ENCODE peak calls at places on chromosomes 6 and 20, in ten cellular contexts. E is HepG2, W is suprapubic skin, C is K562, K is esophagus muscularis mucosa, Q is transverse colon, V is stomach, U is sigmoid colon, D is GM12878, H is SK-N-SH. A is an unnamed sample.
A peak's percentile ranks its signal among the peaks of the same experiment; 100 is the strongest.

GRCh38 chr20:31811796-31812728 is 7.1 kb upstream of the MYLK2 start:
- DNase-seq in D (no peak), H (no peak), V (no peak), K (no peak), C (peak; percentile 27), U (no peak), Q (no peak), E (no peak), W (peak; percentile 67), A (no peak)

GRCh38 chr6:35206346-35206745 is 7.4 kb upstream of the SCUBE3 start:
- DNase-seq in U (no peak), D (no peak), K (no peak), Q (no peak), H (no peak), V (no peak), C (no peak), E (no peak), W (no peak), A (no peak)

GRCh38 chr6:128903715-128904114 is 20.8 kb downstream of the LAMA2 start:
- DNase-seq in W (no peak), E (no peak), C (no peak), H (no peak), V (no peak), U (no peak), D (no peak), Q (no peak), K (no peak), A (no peak)

GRCh38 chr6:110878751-110879539 is 4.4 kb downstream of the AMD1 start:
- DNase-seq in E (no peak), V (no peak), H (peak; percentile 60), D (no peak), W (no peak), Q (peak; percentile 23), K (no peak), U (no peak), C (no peak), A (peak; percentile 33)

GRCh38 chr6:25050356-25050755 is 114.6 kb upstream of the RIPOR2 start:
- DNase-seq in W (no peak), V (no peak), K (no peak), E (no peak), C (no peak), Q (peak; percentile 22), U (no peak), H (no peak), D (no peak), A (no peak)

GRCh38 chr20:61271273-61272221 is 19.5 kb downstream of the CDH4 start:
- DNase-seq in K (no peak), V (no peak), C (no peak), D (no peak), W (no peak), Q (no peak), U (no peak), H (no peak), E (no peak), A (no peak)

GRCh38 chr6:105642708-105643107 is 239.8 kb upstream of the PREP start:
- DNase-seq in Q (no peak), U (no peak), E (no peak), W (no peak), C (no peak), K (no peak), V (no peak), D (no peak), H (no peak), A (no peak)

GRCh38 chr6:27514906-27515495 is 42.1 kb upstream of the ZNF184 start:
- DNase-seq in V (no peak), D (no peak), Q (no peak), W (no peak), K (no peak), C (no peak), H (no peak), E (no peak), U (no peak), A (no peak)

GRCh38 chr20:6416371-6416770 is 293.5 kb upstream of the FERMT1 start:
- DNase-seq in Q (no peak), K (no peak), C (no peak), U (no peak), V (no peak), W (no peak), D (no peak), E (no peak), H (no peak), A (no peak)

GRCh38 chr6:112231609-112232060 is 22.7 kb downstream of the LAMA4 start:
- DNase-seq in Q (no peak), C (no peak), E (no peak), W (no peak), V (no peak), U (no peak), K (no peak), D (no peak), H (no peak), A (no peak)

GRCh38 chr6:169738204-169738971 is 13.0 kb downstream of the DYNLT2 start:
- DNase-seq in H (no peak), V (no peak), U (no peak), E (no peak), Q (no peak), K (no peak), W (no peak), C (no peak), D (no peak), A (no peak)

GRCh38 chr20:1505361-1505760 is 14.1 kb upstream of the SIRPB2 start:
- DNase-seq in V (no peak), Q (no peak), K (peak; percentile 66), C (no peak), H (no peak), W (no peak), D (no peak), E (no peak), U (no peak), A (no peak)

GRCh38 chr20:43948455-43948854 is 33.8 kb downstream of the TOX2 start:
- DNase-seq in H (peak; percentile 57), W (no peak), C (no peak), D (no peak), V (no peak), Q (no peak), E (no peak), K (no peak), U (no peak), A (no peak)

GRCh38 chr20:11719153-11719552 is 198.5 kb upstream of the BTBD3 start:
- DNase-seq in W (no peak), K (no peak), Q (no peak), C (no peak), U (no peak), D (no peak), V (no peak), E (no peak), H (no peak), A (no peak)

GRCh38 chr6:148624025-148624424 is 122.8 kb upstream of the UST start:
- DNase-seq in V (no peak), H (no peak), U (no peak), E (no peak), W (no peak), C (no peak), K (no peak), Q (no peak), D (no peak), A (no peak)

GRCh38 chr6:1390071-1390804 is 862 bp downstream of the FOXF2 start:
- DNase-seq in Q (no peak), U (no peak), E (no peak), C (no peak), W (peak; percentile 74), K (no peak), D (no peak), V (no peak), H (no peak), A (peak; percentile 89)

GRCh38 chr6:146887447-146888077 is 288.8 kb downstream of the ADGB start:
- DNase-seq in W (no peak), K (no peak), U (no peak), V (no peak), H (no peak), C (no peak), D (no peak), Q (no peak), E (peak; percentile 11), A (no peak)
- TF ChIP-seq EP300 in W (no peak), K (no peak), U (no peak), V (no peak), H (no peak), C (no peak), D (no peak), Q (no peak), E (no peak), A (no peak)

GRCh38 chr20:54137115-54137514 is 36.7 kb downstream of the CYP24A1 start:
- DNase-seq in K (no peak), H (no peak), U (no peak), E (no peak), W (no peak), Q (no peak), C (no peak), V (no peak), D (no peak), A (no peak)
- H3K4me3 ChIP-seq in K (no peak overlapping the region), H (no peak overlapping the region), U (no peak overlapping the region), E (no peak overlapping the region), W (no peak overlapping the region), Q (no peak overlapping the region), C (no peak overlapping the region), V (no peak overlapping the region), D (no peak overlapping the region), A (no peak overlapping the region)

DNA sequence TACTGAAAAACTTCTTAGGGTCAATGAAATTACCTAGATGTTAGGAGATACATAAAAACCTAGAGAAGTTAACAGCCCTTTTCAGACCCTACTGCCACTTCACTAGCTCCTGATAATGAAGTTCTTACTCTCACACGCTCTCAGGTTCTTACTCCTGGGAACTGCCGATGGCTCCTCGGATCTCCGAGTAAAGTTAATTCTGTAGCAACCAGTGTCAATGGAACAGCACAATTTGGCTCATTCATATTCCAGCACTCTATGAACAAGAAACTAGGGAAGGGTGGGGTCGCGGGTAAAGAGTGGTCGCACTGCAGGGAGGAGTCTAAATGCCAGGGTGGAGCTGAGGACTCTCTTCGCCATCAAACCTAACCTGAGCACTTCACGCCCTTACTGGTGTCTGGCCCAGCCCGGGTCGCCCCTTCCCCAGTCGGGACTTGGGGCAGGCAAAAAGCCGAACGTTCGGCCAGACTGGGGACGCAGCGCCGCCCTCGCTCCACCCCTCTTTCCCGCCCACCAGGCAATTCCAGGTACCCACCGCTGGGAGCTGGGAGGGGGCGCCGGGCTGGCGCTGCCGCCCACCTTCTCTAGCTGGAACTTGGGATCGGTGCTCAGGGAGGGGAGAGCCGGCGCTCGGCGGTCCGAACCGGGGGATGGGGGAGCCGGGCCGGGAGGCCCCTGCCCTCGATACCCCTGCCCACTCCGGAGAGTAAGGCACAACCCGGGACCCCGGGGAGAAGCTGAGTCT is 744 bp downstream of the RAB23 start:
- DNase-seq in H (peak; percentile 84), K (peak; percentile 92), Q (peak; percentile 62), W (no peak), U (peak; percentile 86), C (peak; percentile 71), D (no peak), V (peak; percentile 44), E (peak; percentile 62), A (peak; percentile 72)
- TF ChIP-seq POLR2AphosphoS5 in H (peak; percentile 8), K (peak; percentile 70), Q (peak; percentile 51), W (no peak), U (peak; percentile 72), C (no peak), D (no peak), V (no peak), E (no peak), A (peak; percentile 29)

DNA sequence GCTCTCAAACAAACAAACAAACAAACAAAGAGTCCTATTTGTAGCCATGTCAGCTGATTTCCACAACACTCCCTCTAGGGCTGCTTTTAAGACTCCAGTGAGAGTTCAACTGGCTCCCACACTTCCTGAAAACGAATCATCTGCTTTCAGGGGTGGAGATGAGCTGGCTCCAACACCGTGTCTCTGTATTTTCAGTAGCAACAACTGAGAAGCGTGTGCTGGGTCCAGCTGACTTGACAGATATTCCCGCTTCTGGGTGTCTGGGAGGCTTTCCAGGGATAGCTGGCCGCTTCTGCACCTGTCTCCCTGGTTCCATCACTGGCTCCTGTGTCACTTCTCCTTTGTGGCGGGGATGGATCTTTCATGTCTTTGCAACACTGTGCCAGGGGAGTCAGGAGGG is 272.5 kb upstream of the SOX4 start:
- DNase-seq in V (no peak), K (no peak), W (no peak), D (no peak), C (no peak), U (no peak), Q (no peak), H (no peak), E (no peak), A (no peak)
- TF ChIP-seq EP300 in V (no peak), K (no peak), W (no peak), D (no peak), C (no peak), U (no peak), Q (no peak), H (no peak), E (no peak), A (no peak)